ENCODE peak calls at places on chromosomes 11 and 22, in five cellular contexts. One of them, this sample, is unnamed.

GRCh38 chr11:116582621-116583020 is 190.2 kb downstream of the BUD13 start:
- DNase-seq in AG10803: no peak
- DNase-seq in natural killer cell: no peak
- DNase-seq in glutamatergic neuron: no peak
- DNase-seq in PC-9: no peak
- DNase-seq in this sample: no peak

GRCh38 chr11:89184021-89184420 is 6.3 kb downstream of the TYR start:
- DNase-seq in PC-9: no peak
- DNase-seq in glutamatergic neuron: no peak
- DNase-seq in natural killer cell: no peak
- DNase-seq in AG10803: peak
- DNase-seq in this sample: no peak

GRCh38 chr11:72773291-72773690 is 20.6 kb downstream of the STARD10 start:
- DNase-seq in natural killer cell: no peak
- DNase-seq in AG10803: peak
- DNase-seq in PC-9: no peak
- DNase-seq in glutamatergic neuron: no peak
- DNase-seq in this sample: no peak

GRCh38 chr22:38953577-38954413 is 3.6 kb upstream of the APOBEC3A start:
- DNase-seq in PC-9: peak
- DNase-seq in natural killer cell: no peak
- DNase-seq in AG10803: peak
- DNase-seq in glutamatergic neuron: no peak
- DNase-seq in this sample: no peak

GRCh38 chr11:68653486-68654430 is 30.6 kb upstream of the GAL start:
- DNase-seq in PC-9: no peak
- DNase-seq in AG10803: no peak
- DNase-seq in glutamatergic neuron: no peak
- DNase-seq in natural killer cell: no peak
- DNase-seq in this sample: no peak

GRCh38 chr22:37273126-37273845 is 9.0 kb upstream of the CYTH4 start:
- DNase-seq in AG10803: peak
- DNase-seq in PC-9: no peak
- DNase-seq in natural killer cell: no peak
- DNase-seq in glutamatergic neuron: no peak
- DNase-seq in this sample: no peak

GRCh38 chr11:60457576-60457975 is 1.9 kb downstream of the MS4A1 start:
- DNase-seq in PC-9: no peak
- DNase-seq in natural killer cell: no peak
- DNase-seq in glutamatergic neuron: no peak
- DNase-seq in AG10803: no peak
- DNase-seq in this sample: peak

GRCh38 chr22:26949193-26949592 is 291.8 kb downstream of the MIAT start:
- DNase-seq in glutamatergic neuron: no peak
- DNase-seq in PC-9: no peak
- DNase-seq in natural killer cell: no peak
- DNase-seq in AG10803: no peak
- DNase-seq in this sample: no peak

GRCh38 chr11:35187996-35188395 is 49.0 kb downstream of the CD44 start:
- DNase-seq in AG10803: no peak
- DNase-seq in natural killer cell: no peak
- DNase-seq in PC-9: no peak
- DNase-seq in glutamatergic neuron: no peak
- DNase-seq in this sample: no peak

GRCh38 chr22:46947516-46948260 is 185.2 kb downstream of the TBC1D22A start:
- DNase-seq in glutamatergic neuron: no peak
- DNase-seq in natural killer cell: no peak
- DNase-seq in PC-9: no peak
- DNase-seq in AG10803: no peak
- DNase-seq in this sample: no peak

GRCh38 chr11:78223320-78223954 is 34.7 kb downstream of the USP35 start:
- DNase-seq in AG10803: no peak
- DNase-seq in natural killer cell: no peak
- DNase-seq in glutamatergic neuron: no peak
- DNase-seq in PC-9: no peak
- DNase-seq in this sample: peak

GRCh38 chr11:1234771-1235614 is 12.1 kb downstream of the MUC5B start:
- DNase-seq in PC-9: no peak
- DNase-seq in natural killer cell: no peak
- DNase-seq in AG10803: no peak
- DNase-seq in glutamatergic neuron: peak
- DNase-seq in this sample: no peak

GRCh38 chr11:20238712-20239111 is 78.4 kb upstream of the DBX1 start:
- DNase-seq in natural killer cell: no peak
- DNase-seq in PC-9: no peak
- DNase-seq in AG10803: no peak
- DNase-seq in glutamatergic neuron: no peak
- DNase-seq in this sample: no peak

GRCh38 chr11:119832536-119832935 is 103.5 kb upstream of the NECTIN1 start:
- DNase-seq in PC-9: no peak
- DNase-seq in AG10803: peak
- DNase-seq in glutamatergic neuron: no peak
- DNase-seq in natural killer cell: no peak
- DNase-seq in this sample: no peak

GRCh38 chr22:40694409-40694808 is 15.1 kb downstream of the MCHR1 start:
- DNase-seq in glutamatergic neuron: no peak
- DNase-seq in natural killer cell: no peak
- DNase-seq in AG10803: peak
- DNase-seq in PC-9: no peak
- DNase-seq in this sample: no peak

GRCh38 chr11:67138922-67139321 is 19.9 kb downstream of the KDM2A start:
- DNase-seq in PC-9: no peak
- DNase-seq in AG10803: no peak
- DNase-seq in natural killer cell: no peak
- DNase-seq in glutamatergic neuron: no peak
- DNase-seq in this sample: no peak

GRCh38 chr22:49903322-49904039 is 14.8 kb downstream of the ALG12 start:
- DNase-seq in PC-9: no peak
- DNase-seq in natural killer cell: no peak
- DNase-seq in AG10803: no peak
- DNase-seq in glutamatergic neuron: no peak
- DNase-seq in this sample: no peak

GRCh38 chr22:37157516-37158289 is 8.0 kb upstream of the IL2RB start:
- DNase-seq in PC-9: peak
- DNase-seq in AG10803: peak
- DNase-seq in glutamatergic neuron: no peak
- DNase-seq in natural killer cell: no peak
- DNase-seq in this sample: no peak

GRCh38 chr11:2587976-2588748 is 111.6 kb downstream of the KCNQ1OT1 start:
- DNase-seq in glutamatergic neuron: peak
- DNase-seq in AG10803: no peak
- DNase-seq in PC-9: no peak
- DNase-seq in natural killer cell: no peak
- DNase-seq in this sample: no peak

GRCh38 chr11:68264741-68265540 is 6.8 kb downstream of the C11orf24 start:
- DNase-seq in AG10803: no peak
- DNase-seq in PC-9: no peak
- DNase-seq in glutamatergic neuron: no peak
- DNase-seq in natural killer cell: no peak
- DNase-seq in this sample: no peak

GRCh38 chr11:119472186-119472855 is 49.3 kb upstream of the THY1 start:
- DNase-seq in AG10803: peak
- DNase-seq in natural killer cell: no peak
- DNase-seq in glutamatergic neuron: no peak
- DNase-seq in PC-9: no peak
- DNase-seq in this sample: no peak

GRCh38 chr22:46976130-46976529 is 213.7 kb downstream of the TBC1D22A start:
- DNase-seq in natural killer cell: no peak
- DNase-seq in PC-9: no peak
- DNase-seq in glutamatergic neuron: no peak
- DNase-seq in AG10803: no peak
- DNase-seq in this sample: no peak

GRCh38 chr11:68077617-68078592 is 39.1 kb downstream of the TCIRG1 start:
- DNase-seq in natural killer cell: no peak
- DNase-seq in glutamatergic neuron: no peak
- DNase-seq in AG10803: no peak
- DNase-seq in PC-9: no peak
- DNase-seq in this sample: no peak

GRCh38 chr11:35943294-35943693 is 568 bp upstream of the LDLRAD3 start:
- DNase-seq in AG10803: no peak
- DNase-seq in natural killer cell: no peak
- DNase-seq in glutamatergic neuron: no peak
- DNase-seq in PC-9: no peak
- DNase-seq in this sample: no peak

GRCh38 chr22:23265389-23265700 is 85.0 kb downstream of the BCR start:
- DNase-seq in natural killer cell: no peak
- DNase-seq in glutamatergic neuron: no peak
- DNase-seq in PC-9: no peak
- DNase-seq in AG10803: no peak
- DNase-seq in this sample: no peak

GRCh38 chr11:119266517-119267255 is 50.2 kb downstream of the MCAM start:
- DNase-seq in AG10803: no peak
- DNase-seq in natural killer cell: no peak
- DNase-seq in glutamatergic neuron: no peak
- DNase-seq in PC-9: no peak
- DNase-seq in this sample: no peak

GRCh38 chr22:38074181-38075104 is 9.5 kb downstream of the SLC16A8 start:
- DNase-seq in AG10803: peak
- DNase-seq in glutamatergic neuron: peak
- DNase-seq in natural killer cell: no peak
- DNase-seq in PC-9: no peak
- DNase-seq in this sample: no peak

GRCh38 chr11:62853279-62853965 is 14.0 kb upstream of the WDR74 start:
- DNase-seq in glutamatergic neuron: no peak
- DNase-seq in PC-9: no peak
- DNase-seq in AG10803: no peak
- DNase-seq in natural killer cell: no peak
- DNase-seq in this sample: no peak

GRCh38 chr11:129922674-129923073 is 27.3 kb upstream of the NFRKB start:
- DNase-seq in natural killer cell: no peak
- DNase-seq in PC-9: no peak
- DNase-seq in glutamatergic neuron: no peak
- DNase-seq in AG10803: no peak
- DNase-seq in this sample: no peak

GRCh38 chr11:45432910-45433309 is 146.8 kb upstream of the SYT13 start:
- DNase-seq in AG10803: no peak
- DNase-seq in PC-9: no peak
- DNase-seq in natural killer cell: no peak
- DNase-seq in glutamatergic neuron: no peak
- DNase-seq in this sample: no peak

GRCh38 chr11:45432100-45432499 is 146.0 kb upstream of the SYT13 start:
- DNase-seq in PC-9: no peak
- DNase-seq in natural killer cell: no peak
- DNase-seq in AG10803: no peak
- DNase-seq in glutamatergic neuron: no peak
- DNase-seq in this sample: no peak

GRCh38 chr11:45435706-45436105 is 149.6 kb upstream of the SYT13 start:
- DNase-seq in natural killer cell: no peak
- DNase-seq in AG10803: no peak
- DNase-seq in PC-9: no peak
- DNase-seq in glutamatergic neuron: no peak
- DNase-seq in this sample: no peak

GRCh38 chr11:45436118-45436517 is 150.0 kb upstream of the SYT13 start:
- DNase-seq in AG10803: no peak
- DNase-seq in PC-9: no peak
- DNase-seq in natural killer cell: no peak
- DNase-seq in glutamatergic neuron: no peak
- DNase-seq in this sample: no peak

DNA sequence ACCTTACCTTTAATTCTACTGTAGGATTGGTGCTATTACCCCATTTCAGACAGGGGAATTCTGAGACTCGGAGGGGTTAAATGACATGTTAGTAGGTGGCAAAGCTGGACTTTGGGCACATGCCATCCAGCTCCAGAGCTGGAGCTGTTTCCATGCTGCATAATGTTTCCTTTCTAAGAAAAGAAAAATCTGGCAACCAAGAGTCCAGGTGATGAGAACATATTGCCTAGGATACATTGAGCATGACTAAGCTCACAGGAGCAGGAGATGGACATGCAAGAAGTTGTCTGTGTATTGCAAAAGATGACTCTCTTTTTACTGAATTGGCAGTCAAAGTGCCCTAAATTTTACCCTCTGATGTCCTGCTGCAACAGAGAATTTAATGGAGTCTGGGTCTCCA is 150.8 kb upstream of the SYT13 start:
- DNase-seq in natural killer cell: no peak
- DNase-seq in glutamatergic neuron: no peak
- DNase-seq in PC-9: no peak
- DNase-seq in AG10803: no peak
- DNase-seq in this sample: no peak
- TF ChIP-seq CTCF in natural killer cell: no peak
- TF ChIP-seq CTCF in glutamatergic neuron: no peak
- TF ChIP-seq CTCF in PC-9: no peak
- TF ChIP-seq CTCF in AG10803: no peak
- TF ChIP-seq CTCF in this sample: no peak

DNA sequence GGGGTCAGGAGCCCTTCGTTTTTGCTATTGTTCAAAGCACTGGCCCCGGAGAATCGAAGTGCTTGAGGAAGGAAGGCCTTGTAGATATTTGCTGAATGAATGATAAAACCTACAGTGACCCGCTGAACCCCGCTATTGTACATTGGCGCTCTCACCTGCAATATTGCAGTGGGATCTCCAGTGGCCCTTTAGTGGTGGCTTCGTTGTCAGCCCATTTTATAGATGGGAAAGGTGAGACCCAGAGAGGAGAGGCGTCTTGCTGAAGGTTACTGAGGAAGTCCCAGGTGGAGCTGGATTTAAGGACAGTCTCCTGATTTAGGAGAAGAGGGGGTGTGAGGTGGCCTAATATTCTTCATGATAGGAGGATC is 1.2 kb downstream of the CDC42EP2 start:
- DNase-seq in PC-9: no peak
- DNase-seq in AG10803: no peak
- DNase-seq in natural killer cell: no peak
- DNase-seq in glutamatergic neuron: no peak
- DNase-seq in this sample: no peak
- TF ChIP-seq CTCF in PC-9: peak
- TF ChIP-seq CTCF in AG10803: no peak
- TF ChIP-seq CTCF in natural killer cell: peak
- TF ChIP-seq CTCF in glutamatergic neuron: peak
- TF ChIP-seq CTCF in this sample: peak

GRCh38 chr11:122108192-122108799 is 7.7 kb downstream of the BLID start:
- DNase-seq in glutamatergic neuron: peak
- DNase-seq in AG10803: no peak
- DNase-seq in natural killer cell: no peak
- DNase-seq in PC-9: no peak
- DNase-seq in this sample: no peak
- TF ChIP-seq CTCF in glutamatergic neuron: peak
- TF ChIP-seq CTCF in AG10803: peak
- TF ChIP-seq CTCF in natural killer cell: no peak
- TF ChIP-seq CTCF in PC-9: peak
- TF ChIP-seq CTCF in this sample: no peak

DNA sequence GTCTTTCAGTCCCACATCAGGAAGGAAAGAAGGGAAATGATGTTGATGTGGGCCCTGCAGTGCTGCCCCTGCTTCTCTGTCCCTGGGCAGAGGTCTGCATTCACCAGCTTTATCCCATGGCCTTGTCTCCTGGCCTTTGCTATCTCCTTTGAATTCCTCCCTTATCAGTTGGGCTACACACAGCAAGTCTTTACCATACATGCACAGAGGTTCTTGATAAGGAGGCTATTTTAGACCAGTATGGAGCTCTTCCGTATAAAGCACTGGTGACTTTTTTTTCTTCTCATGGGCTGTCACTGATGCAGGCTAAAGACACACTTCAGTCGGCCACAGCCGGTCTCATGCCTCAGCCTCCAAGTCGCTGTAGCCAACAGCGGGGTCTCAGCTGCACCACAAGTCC is 20.2 kb downstream of the MYO18B start:
- DNase-seq in PC-9: no peak
- DNase-seq in AG10803: no peak
- DNase-seq in natural killer cell: no peak
- DNase-seq in glutamatergic neuron: no peak
- DNase-seq in this sample: no peak
- TF ChIP-seq CTCF in PC-9: no peak
- TF ChIP-seq CTCF in AG10803: no peak
- TF ChIP-seq CTCF in natural killer cell: no peak
- TF ChIP-seq CTCF in glutamatergic neuron: no peak
- TF ChIP-seq CTCF in this sample: no peak

This sample was measured in activated B cell treated with CpG ODN at 0.5 μM for 24 hours.